ENCODE peak calls at places on chromosomes 12 and 14, in seven cellular contexts. One of them, this sample, is unnamed.

GRCh38 chr12:6280672-6281071 is 29.8 kb upstream of the PLEKHG6 start:
- DNase-seq in stomach: no peak
- DNase-seq in KBM-7: no peak
- DNase-seq in NCI-H2081: no peak
- DNase-seq in HCT116: no peak
- DNase-seq in anterior cingulate cortex: no peak
- DNase-seq in IMR-90: no peak
- DNase-seq in this sample: peak; percentile 16

GRCh38 chr12:124679533-124680371 is 112.3 kb upstream of the NCOR2 start:
- DNase-seq in KBM-7: no peak
- DNase-seq in IMR-90: no peak
- DNase-seq in HCT116: no peak
- DNase-seq in stomach: peak; percentile 80
- DNase-seq in NCI-H2081: no peak
- DNase-seq in anterior cingulate cortex: peak; percentile 54
- DNase-seq in this sample: peak; percentile 92

GRCh38 chr12:68804654-68805591 is 3.1 kb upstream of the MDM2 start:
- DNase-seq in NCI-H2081: no peak
- DNase-seq in anterior cingulate cortex: no peak
- DNase-seq in HCT116: no peak
- DNase-seq in IMR-90: no peak
- DNase-seq in KBM-7: no peak
- DNase-seq in stomach: no peak
- DNase-seq in this sample: peak; percentile 81

GRCh38 chr12:9719835-9720234 is 13.1 kb downstream of the CLECL1 start:
- DNase-seq in NCI-H2081: no peak
- DNase-seq in anterior cingulate cortex: no peak
- DNase-seq in stomach: no peak
- DNase-seq in IMR-90: no peak
- DNase-seq in KBM-7: no peak
- DNase-seq in HCT116: no peak
- DNase-seq in this sample: no peak

GRCh38 chr12:50190859-50191258 is 23.7 kb upstream of the CERS5 start:
- DNase-seq in NCI-H2081: no peak
- DNase-seq in anterior cingulate cortex: no peak
- DNase-seq in IMR-90: no peak
- DNase-seq in stomach: no peak
- DNase-seq in KBM-7: no peak
- DNase-seq in HCT116: no peak
- DNase-seq in this sample: no peak

GRCh38 chr12:113552760-113553159 is 81.1 kb upstream of the LHX5 start:
- DNase-seq in KBM-7: no peak
- DNase-seq in HCT116: no peak
- DNase-seq in stomach: no peak
- DNase-seq in anterior cingulate cortex: no peak
- DNase-seq in IMR-90: no peak
- DNase-seq in NCI-H2081: no peak
- DNase-seq in this sample: no peak

GRCh38 chr14:61616524-61617185 is 78.7 kb upstream of the HIF1A start:
- DNase-seq in NCI-H2081: no peak
- DNase-seq in anterior cingulate cortex: no peak
- DNase-seq in stomach: no peak
- DNase-seq in KBM-7: no peak
- DNase-seq in HCT116: no peak
- DNase-seq in IMR-90: peak; percentile 89
- DNase-seq in this sample: no peak

GRCh38 chr14:79781882-79782281 is 429.4 kb downstream of the DIO2 start:
- DNase-seq in stomach: no peak
- DNase-seq in anterior cingulate cortex: no peak
- DNase-seq in KBM-7: no peak
- DNase-seq in NCI-H2081: no peak
- DNase-seq in HCT116: no peak
- DNase-seq in IMR-90: peak; percentile 70
- DNase-seq in this sample: no peak

GRCh38 chr14:93747102-93747501 is 41.2 kb downstream of the PRIMA1 start:
- DNase-seq in IMR-90: no peak
- DNase-seq in NCI-H2081: no peak
- DNase-seq in stomach: no peak
- DNase-seq in KBM-7: no peak
- DNase-seq in HCT116: no peak
- DNase-seq in anterior cingulate cortex: peak; percentile 23
- DNase-seq in this sample: no peak

GRCh38 chr14:44027397-44027796 is 479.7 kb downstream of the FSCB start:
- DNase-seq in KBM-7: no peak
- DNase-seq in anterior cingulate cortex: no peak
- DNase-seq in IMR-90: no peak
- DNase-seq in stomach: no peak
- DNase-seq in HCT116: no peak
- DNase-seq in NCI-H2081: no peak
- DNase-seq in this sample: no peak

GRCh38 chr14:23562822-23563472 is 4.6 kb downstream of the AP1G2 start:
- DNase-seq in HCT116: no peak
- DNase-seq in KBM-7: peak; percentile 70
- DNase-seq in NCI-H2081: peak; percentile 55
- DNase-seq in IMR-90: peak; percentile 40
- DNase-seq in stomach: peak; percentile 58
- DNase-seq in anterior cingulate cortex: peak; percentile 26
- DNase-seq in this sample: no peak

GRCh38 chr12:2652401-2653081 is 142.2 kb upstream of the FKBP4 start:
- DNase-seq in KBM-7: no peak
- DNase-seq in anterior cingulate cortex: no peak
- DNase-seq in HCT116: no peak
- DNase-seq in IMR-90: no peak
- DNase-seq in NCI-H2081: no peak
- DNase-seq in stomach: no peak
- DNase-seq in this sample: no peak

GRCh38 chr14:20857630-20858261 is 33.4 kb upstream of the RNASE3 start:
- DNase-seq in stomach: peak; percentile 77
- DNase-seq in IMR-90: peak; percentile 34
- DNase-seq in NCI-H2081: peak; percentile 23
- DNase-seq in anterior cingulate cortex: peak; percentile 13
- DNase-seq in HCT116: peak; percentile 22
- DNase-seq in KBM-7: peak; percentile 77
- DNase-seq in this sample: peak; percentile 64

GRCh38 chr14:94467728-94468520 is 8.1 kb downstream of the SERPINA9 start:
- DNase-seq in HCT116: no peak
- DNase-seq in NCI-H2081: no peak
- DNase-seq in stomach: no peak
- DNase-seq in IMR-90: no peak
- DNase-seq in anterior cingulate cortex: no peak
- DNase-seq in KBM-7: no peak
- DNase-seq in this sample: no peak

GRCh38 chr14:90658541-90658967 is 157.7 kb downstream of the TTC7B start:
- DNase-seq in stomach: no peak
- DNase-seq in HCT116: no peak
- DNase-seq in anterior cingulate cortex: no peak
- DNase-seq in IMR-90: peak; percentile 85
- DNase-seq in KBM-7: peak; percentile 62
- DNase-seq in NCI-H2081: no peak
- DNase-seq in this sample: no peak

GRCh38 chr12:9331218-9331626 is 123.0 kb upstream of the PZP start:
- DNase-seq in anterior cingulate cortex: no peak
- DNase-seq in IMR-90: peak; percentile 41
- DNase-seq in stomach: peak; percentile 78
- DNase-seq in NCI-H2081: peak; percentile 51
- DNase-seq in KBM-7: peak; percentile 67
- DNase-seq in HCT116: peak; percentile 21
- DNase-seq in this sample: peak; percentile 79

GRCh38 chr14:77574446-77575125 is 41.9 kb downstream of the SPTLC2 start:
- DNase-seq in HCT116: no peak
- DNase-seq in stomach: no peak
- DNase-seq in IMR-90: peak; percentile 76
- DNase-seq in KBM-7: no peak
- DNase-seq in NCI-H2081: no peak
- DNase-seq in anterior cingulate cortex: no peak
- DNase-seq in this sample: no peak

GRCh38 chr12:131959641-131960589 is 10.2 kb downstream of the EP400 start:
- DNase-seq in KBM-7: no peak
- DNase-seq in anterior cingulate cortex: no peak
- DNase-seq in IMR-90: no peak
- DNase-seq in HCT116: no peak
- DNase-seq in stomach: no peak
- DNase-seq in NCI-H2081: no peak
- DNase-seq in this sample: no peak

GRCh38 chr14:89641495-89642162 is 224.6 kb upstream of the FOXN3 start:
- DNase-seq in stomach: no peak
- DNase-seq in KBM-7: no peak
- DNase-seq in HCT116: no peak
- DNase-seq in anterior cingulate cortex: no peak
- DNase-seq in NCI-H2081: no peak
- DNase-seq in IMR-90: no peak
- DNase-seq in this sample: no peak

GRCh38 chr12:101567918-101568317 is 26.9 kb upstream of the MYBPC1 start:
- DNase-seq in HCT116: no peak
- DNase-seq in stomach: no peak
- DNase-seq in IMR-90: no peak
- DNase-seq in NCI-H2081: no peak
- DNase-seq in KBM-7: no peak
- DNase-seq in anterior cingulate cortex: no peak
- DNase-seq in this sample: no peak

GRCh38 chr12:6967548-6968100 is 2.8 kb downstream of the PHB2 start:
- DNase-seq in NCI-H2081: no peak
- DNase-seq in stomach: no peak
- DNase-seq in HCT116: no peak
- DNase-seq in anterior cingulate cortex: no peak
- DNase-seq in IMR-90: no peak
- DNase-seq in KBM-7: no peak
- DNase-seq in this sample: no peak

GRCh38 chr14:90421001-90421580 is 24.3 kb downstream of the CALM1 start:
- DNase-seq in IMR-90: no peak
- DNase-seq in KBM-7: no peak
- DNase-seq in stomach: no peak
- DNase-seq in HCT116: no peak
- DNase-seq in NCI-H2081: no peak
- DNase-seq in anterior cingulate cortex: no peak
- DNase-seq in this sample: no peak

GRCh38 chr14:103198429-103199140 is 75.3 kb downstream of the TNFAIP2 start:
- DNase-seq in KBM-7: no peak
- DNase-seq in HCT116: no peak
- DNase-seq in stomach: no peak
- DNase-seq in anterior cingulate cortex: no peak
- DNase-seq in NCI-H2081: no peak
- DNase-seq in IMR-90: peak; percentile 74
- DNase-seq in this sample: no peak

GRCh38 chr14:39731912-39732311 is 299.7 kb upstream of the FBXO33 start:
- DNase-seq in IMR-90: no peak
- DNase-seq in anterior cingulate cortex: no peak
- DNase-seq in stomach: no peak
- DNase-seq in KBM-7: peak; percentile 8
- DNase-seq in NCI-H2081: no peak
- DNase-seq in HCT116: peak; percentile 2
- DNase-seq in this sample: no peak

GRCh38 chr14:32078030-32078793 is 1.1 kb downstream of the ARHGAP5 start:
- DNase-seq in anterior cingulate cortex: peak; percentile 39
- DNase-seq in IMR-90: peak; percentile 24
- DNase-seq in HCT116: no peak
- DNase-seq in stomach: peak; percentile 46
- DNase-seq in NCI-H2081: peak; percentile 52
- DNase-seq in KBM-7: no peak
- DNase-seq in this sample: peak; percentile 58

GRCh38 chr12:32549675-32550079 is 129.4 kb upstream of the DNM1L start:
- DNase-seq in NCI-H2081: no peak
- DNase-seq in anterior cingulate cortex: no peak
- DNase-seq in HCT116: no peak
- DNase-seq in IMR-90: peak; percentile 61
- DNase-seq in stomach: no peak
- DNase-seq in KBM-7: no peak
- DNase-seq in this sample: no peak

GRCh38 chr12:46886541-46887041 is 60.8 kb upstream of the SLC38A4 start:
- DNase-seq in stomach: no peak
- DNase-seq in NCI-H2081: no peak
- DNase-seq in KBM-7: no peak
- DNase-seq in IMR-90: peak; percentile 51
- DNase-seq in HCT116: no peak
- DNase-seq in anterior cingulate cortex: no peak
- DNase-seq in this sample: no peak

GRCh38 chr12:20696181-20696580 is 1.0 kb downstream of the SLCO1C1 start:
- DNase-seq in HCT116: no peak
- DNase-seq in stomach: no peak
- DNase-seq in KBM-7: no peak
- DNase-seq in IMR-90: no peak
- DNase-seq in anterior cingulate cortex: peak; percentile 6
- DNase-seq in NCI-H2081: no peak
- DNase-seq in this sample: no peak

GRCh38 chr14:104158827-104159798 is 20.7 kb downstream of the KIF26A start:
- DNase-seq in IMR-90: no peak
- DNase-seq in HCT116: no peak
- DNase-seq in stomach: peak; percentile 64
- DNase-seq in NCI-H2081: no peak
- DNase-seq in anterior cingulate cortex: peak; percentile 19
- DNase-seq in KBM-7: no peak
- DNase-seq in this sample: no peak

GRCh38 chr14:100837812-100838170 is 11.9 kb downstream of the MEG3 start:
- DNase-seq in NCI-H2081: no peak
- DNase-seq in HCT116: no peak
- DNase-seq in IMR-90: no peak
- DNase-seq in KBM-7: no peak
- DNase-seq in anterior cingulate cortex: no peak
- DNase-seq in stomach: no peak
- DNase-seq in this sample: peak; percentile 6

GRCh38 chr12:108633081-108633533 is 587 bp downstream of the SELPLG start:
- DNase-seq in NCI-H2081: no peak
- DNase-seq in stomach: no peak
- DNase-seq in anterior cingulate cortex: no peak
- DNase-seq in IMR-90: no peak
- DNase-seq in HCT116: no peak
- DNase-seq in KBM-7: no peak
- DNase-seq in this sample: no peak

GRCh38 chr12:88235183-88235833 is 93.2 kb downstream of the TMTC3 start:
- DNase-seq in KBM-7: no peak
- DNase-seq in NCI-H2081: no peak
- DNase-seq in IMR-90: no peak
- DNase-seq in HCT116: no peak
- DNase-seq in anterior cingulate cortex: no peak
- DNase-seq in stomach: no peak
- DNase-seq in this sample: no peak

GRCh38 chr12:117218149-117218548 is 27.9 kb upstream of the FBXO21 start:
- DNase-seq in KBM-7: no peak
- DNase-seq in IMR-90: no peak
- DNase-seq in HCT116: no peak
- DNase-seq in stomach: no peak
- DNase-seq in anterior cingulate cortex: no peak
- DNase-seq in NCI-H2081: no peak
- DNase-seq in this sample: no peak

GRCh38 chr12:103858953-103859601 is 18.0 kb upstream of the NT5DC3 start:
- DNase-seq in IMR-90: peak; percentile 98
- DNase-seq in HCT116: peak; percentile 77
- DNase-seq in KBM-7: no peak
- DNase-seq in stomach: peak; percentile 42
- DNase-seq in anterior cingulate cortex: no peak
- DNase-seq in NCI-H2081: no peak
- DNase-seq in this sample: no peak

This sample was measured in right lobe of liver.